ENCODE peak calls at places on chromosome 22, in six cellular contexts. X, D, W, Y, O and J are unnamed samples.

GRCh38 chr22:32567544-32567943 is 92.9 kb downstream of the FBXO7 start:
- DNase-seq in X (no peak), D (no peak), W (no peak), Y (no peak), O (no peak), J (no peak)

GRCh38 chr22:20107951-20108756 is 7.8 kb upstream of the RANBP1 start:
- DNase-seq in X (no peak), D (no peak), W (no peak), Y (no peak), O (no peak), J (no peak)

GRCh38 chr22:29782061-29782845 is 15.1 kb downstream of the UQCR10 start:
- DNase-seq in X (peak), D (no peak), W (no peak), Y (peak), O (peak), J (no peak)

GRCh38 chr22:47209077-47209514 is 446.6 kb downstream of the TBC1D22A start:
- DNase-seq in X (no peak), D (no peak), W (no peak), Y (no peak), O (peak), J (no peak)

GRCh38 chr22:44839061-44839460 is 86.7 kb downstream of the ARHGAP8 start:
- DNase-seq in X (no peak), D (no peak), W (no peak), Y (no peak), O (no peak), J (no peak)

GRCh38 chr22:32917577-32918375 is 116.3 kb downstream of the TIMP3 start:
- DNase-seq in X (no peak), D (no peak), W (no peak), Y (no peak), O (peak), J (no peak)

GRCh38 chr22:42933783-42934144 is 76.7 kb upstream of the ARFGAP3 start:
- DNase-seq in X (peak), D (no peak), W (no peak), Y (peak), O (peak), J (no peak)

GRCh38 chr22:17090550-17090949 is 5.8 kb downstream of the IL17RA start:
- DNase-seq in X (no peak), D (no peak), W (no peak), Y (no peak), O (no peak), J (no peak)

GRCh38 chr22:32142600-32142999 is 16.5 kb downstream of the C22orf42 start:
- DNase-seq in X (no peak), D (no peak), W (no peak), Y (no peak), O (no peak), J (no peak)

GRCh38 chr22:17350292-17350691 is 19.0 kb upstream of the CECR2 start:
- DNase-seq in X (peak), D (no peak), W (no peak), Y (peak), O (peak), J (no peak)

GRCh38 chr22:17955611-17956379 is 68.6 kb downstream of the MICAL3 start:
- DNase-seq in X (no peak), D (no peak), W (no peak), Y (no peak), O (no peak), J (no peak)

GRCh38 chr22:40196628-40197027 is 18.9 kb downstream of the TNRC6B start:
- DNase-seq in X (peak), D (no peak), W (no peak), Y (peak), O (peak), J (no peak)

GRCh38 chr22:23394525-23395326 is 185.4 kb downstream of the IGLL1 start:
- DNase-seq in X (no peak), D (no peak), W (no peak), Y (no peak), O (no peak), J (no peak)

GRCh38 chr22:22035771-22036314 is 53.3 kb upstream of the TOP3B start:
- DNase-seq in X (no peak), D (no peak), W (no peak), Y (no peak), O (no peak), J (no peak)

GRCh38 chr22:19292262-19293230 is 1.0 kb upstream of the CLTCL1 start:
- DNase-seq in X (no peak), D (no peak), W (no peak), Y (peak), O (peak), J (no peak)

GRCh38 chr22:19407649-19408606 is 23.6 kb downstream of the HIRA start:
- DNase-seq in X (no peak), D (no peak), W (no peak), Y (peak), O (peak), J (no peak)

GRCh38 chr22:23214398-23214797 is 34.1 kb downstream of the BCR start:
- DNase-seq in X (no peak), D (no peak), W (no peak), Y (no peak), O (no peak), J (no peak)

GRCh38 chr22:24486501-24486921 is 8.6 kb upstream of the UPB1 start:
- DNase-seq in X (peak), D (no peak), W (no peak), Y (peak), O (peak), J (no peak)

GRCh38 chr22:21943571-21944448 is 8.8 kb downstream of the PPM1F start:
- DNase-seq in X (peak), D (no peak), W (no peak), Y (no peak), O (no peak), J (no peak)

GRCh38 chr22:40951795-40952602 is 821 bp downstream of the RBX1 start:
- DNase-seq in X (peak), D (no peak), W (no peak), Y (no peak), O (no peak), J (no peak)

GRCh38 chr22:46504586-46504985 is 32.8 kb downstream of the CELSR1 start:
- DNase-seq in X (no peak), D (no peak), W (no peak), Y (no peak), O (no peak), J (no peak)

GRCh38 chr22:17536269-17536668 is 27.0 kb upstream of the SLC25A18 start:
- DNase-seq in X (no peak), D (no peak), W (no peak), Y (no peak), O (peak), J (no peak)

GRCh38 chr22:41995211-41995610 is 3.4 kb upstream of the WBP2NL start:
- DNase-seq in X (no peak), D (no peak), W (no peak), Y (no peak), O (no peak), J (no peak)

GRCh38 chr22:21761994-21762680 is 26.5 kb upstream of the YPEL1 start:
- DNase-seq in X (no peak), D (no peak), W (no peak), Y (no peak), O (no peak), J (no peak)

GRCh38 chr22:33896801-33897620 is 23.3 kb downstream of the LARGE1 start:
- DNase-seq in X (no peak), D (no peak), W (no peak), Y (peak), O (peak), J (no peak)

GRCh38 chr22:45208993-45209838 is 31.5 kb downstream of the KIAA0930 start:
- DNase-seq in X (peak), D (no peak), W (peak), Y (peak), O (peak), J (peak)

GRCh38 chr22:50228366-50228765 is 16.5 kb downstream of the TUBGCP6 start:
- DNase-seq in X (no peak), D (no peak), W (no peak), Y (no peak), O (no peak), J (no peak)

GRCh38 chr22:31321421-31321820 is 24.7 kb downstream of the PATZ1 start:
- DNase-seq in X (no peak), D (no peak), W (no peak), Y (no peak), O (no peak), J (no peak)

GRCh38 chr22:25702046-25702445 is 39.9 kb upstream of the MYO18B start:
- DNase-seq in X (peak), D (no peak), W (no peak), Y (peak), O (peak), J (no peak)

GRCh38 chr22:17477401-17477833 is 85.9 kb upstream of the SLC25A18 start:
- DNase-seq in X (no peak), D (no peak), W (no peak), Y (peak), O (peak), J (no peak)

GRCh38 chr22:20198527-20199319 is 47.9 kb upstream of the CCDC188 start:
- DNase-seq in X (no peak), D (no peak), W (no peak), Y (no peak), O (no peak), J (no peak)

GRCh38 chr22:45999379-45999971 is 22.5 kb upstream of the WNT7B start:
- DNase-seq in X (no peak), D (no peak), W (no peak), Y (no peak), O (no peak), J (no peak)

GRCh38 chr22:36981247-36981775 is 37.9 kb downstream of the TST start:
- DNase-seq in X (no peak), D (no peak), W (no peak), Y (no peak), O (no peak), J (no peak)

GRCh38 chr22:43326342-43326825 is 16.8 kb downstream of the SCUBE1 start:
- DNase-seq in X (no peak), D (no peak), W (no peak), Y (no peak), O (no peak), J (peak)

GRCh38 chr22:22110548-22111266 is 128.1 kb upstream of the TOP3B start:
- DNase-seq in X (peak), D (no peak), W (peak), Y (peak), O (peak), J (peak)

GRCh38 chr22:24681236-24681635 is 78.2 kb downstream of the GGT1 start:
- DNase-seq in X (peak), D (no peak), W (no peak), Y (peak), O (peak), J (no peak)